ENCODE peak calls at places on chromosomes 11 and 22, in four cellular contexts. One of them, this sample, is unnamed.

GRCh38 chr11:94834931-94835330 is 66.8 kb downstream of the AMOTL1 start:
- DNase-seq in body of pancreas: no peak
- DNase-seq in heart right ventricle: no peak
- DNase-seq in AG09309: no peak
- DNase-seq in this sample: peak

GRCh38 chr11:125303186-125303585 is 138.6 kb downstream of the PKNOX2 start:
- DNase-seq in body of pancreas: no peak
- DNase-seq in heart right ventricle: no peak
- DNase-seq in AG09309: no peak
- DNase-seq in this sample: no peak

GRCh38 chr11:100637706-100638105 is 49.4 kb upstream of the ARHGAP42 start:
- DNase-seq in body of pancreas: no peak
- DNase-seq in heart right ventricle: no peak
- DNase-seq in AG09309: no peak
- DNase-seq in this sample: no peak

GRCh38 chr22:50059185-50059880 is 1.2 kb upstream of the TTLL8 start:
- DNase-seq in body of pancreas: no peak
- DNase-seq in heart right ventricle: no peak
- DNase-seq in AG09309: peak
- DNase-seq in this sample: peak

GRCh38 chr11:74670171-74670570 is 61.1 kb downstream of the CHRDL2 start:
- DNase-seq in body of pancreas: no peak
- DNase-seq in heart right ventricle: no peak
- DNase-seq in AG09309: no peak
- DNase-seq in this sample: no peak

GRCh38 chr22:46537221-46537945 is at the start of gene CELSR1:
- DNase-seq in body of pancreas: peak
- DNase-seq in heart right ventricle: no peak
- DNase-seq in AG09309: no peak
- DNase-seq in this sample: no peak

GRCh38 chr11:19088791-19089190 is 28.2 kb upstream of the ZDHHC13 start:
- DNase-seq in body of pancreas: no peak
- DNase-seq in heart right ventricle: no peak
- DNase-seq in AG09309: no peak
- DNase-seq in this sample: no peak

GRCh38 chr11:69959461-69959860 is 118.7 kb upstream of the ANO1 start:
- DNase-seq in body of pancreas: no peak
- DNase-seq in heart right ventricle: no peak
- DNase-seq in AG09309: no peak
- DNase-seq in this sample: no peak

GRCh38 chr11:77705195-77705876 is 67.7 kb upstream of the CLNS1A start:
- DNase-seq in body of pancreas: no peak
- DNase-seq in heart right ventricle: no peak
- DNase-seq in AG09309: no peak
- DNase-seq in this sample: peak

GRCh38 chr11:129374993-129375721 is 491 bp upstream of the BARX2 start:
- DNase-seq in body of pancreas: peak
- DNase-seq in heart right ventricle: no peak
- DNase-seq in AG09309: no peak
- DNase-seq in this sample: no peak

GRCh38 chr11:68503281-68503687 is 42.7 kb downstream of the PPP6R3 start:
- DNase-seq in body of pancreas: no peak
- DNase-seq in heart right ventricle: no peak
- DNase-seq in AG09309: no peak
- DNase-seq in this sample: peak

GRCh38 chr11:19864141-19865120 is 151.8 kb downstream of the NAV2 start:
- DNase-seq in body of pancreas: peak
- DNase-seq in heart right ventricle: no peak
- DNase-seq in AG09309: no peak
- DNase-seq in this sample: no peak

GRCh38 chr22:41285441-41285819 is 557 bp downstream of the RANGAP1 start:
- DNase-seq in body of pancreas: peak
- DNase-seq in heart right ventricle: peak
- DNase-seq in AG09309: no peak
- DNase-seq in this sample: peak

GRCh38 chr22:22948651-22949611 is 61.3 kb downstream of the IGLL5 start:
- DNase-seq in body of pancreas: no peak
- DNase-seq in heart right ventricle: no peak
- DNase-seq in AG09309: peak
- DNase-seq in this sample: peak

GRCh38 chr22:19974233-19974861 is 32.7 kb upstream of the TXNRD2 start:
- DNase-seq in body of pancreas: peak
- DNase-seq in heart right ventricle: no peak
- DNase-seq in AG09309: no peak
- DNase-seq in this sample: peak

GRCh38 chr11:70333206-70333605 is 62.7 kb downstream of the PPFIA1 start:
- DNase-seq in body of pancreas: no peak
- DNase-seq in heart right ventricle: no peak
- DNase-seq in AG09309: no peak
- DNase-seq in this sample: peak

GRCh38 chr11:65572356-65573043 is at the start of gene FAM89B:
- DNase-seq in body of pancreas: peak
- DNase-seq in heart right ventricle: peak
- DNase-seq in AG09309: no peak
- DNase-seq in this sample: peak

GRCh38 chr22:34808618-34809017 is 257.3 kb upstream of the ISX start:
- DNase-seq in body of pancreas: no peak
- DNase-seq in heart right ventricle: no peak
- DNase-seq in AG09309: no peak
- DNase-seq in this sample: no peak

GRCh38 chr22:45867118-45867905 is 109.7 kb downstream of the WNT7B start:
- DNase-seq in body of pancreas: peak
- DNase-seq in heart right ventricle: peak
- DNase-seq in AG09309: no peak
- DNase-seq in this sample: peak

GRCh38 chr11:73464347-73464746 is 88.1 kb downstream of the RELT start:
- DNase-seq in body of pancreas: no peak
- DNase-seq in heart right ventricle: no peak
- DNase-seq in AG09309: no peak
- DNase-seq in this sample: no peak

GRCh38 chr22:32723632-32724031 is 77.9 kb upstream of the TIMP3 start:
- DNase-seq in body of pancreas: peak
- DNase-seq in heart right ventricle: peak
- DNase-seq in AG09309: peak
- DNase-seq in this sample: peak

GRCh38 chr11:22566293-22566692 is 59.3 kb downstream of the FANCF start:
- DNase-seq in body of pancreas: no peak
- DNase-seq in heart right ventricle: no peak
- DNase-seq in AG09309: no peak
- DNase-seq in this sample: no peak

GRCh38 chr11:131624526-131624925 is 254.1 kb downstream of the NTM start:
- DNase-seq in body of pancreas: no peak
- DNase-seq in heart right ventricle: no peak
- DNase-seq in AG09309: no peak
- DNase-seq in this sample: peak

GRCh38 chr22:40244586-40244985 is 66.9 kb downstream of the TNRC6B start:
- DNase-seq in body of pancreas: no peak
- DNase-seq in heart right ventricle: no peak
- DNase-seq in AG09309: no peak
- DNase-seq in this sample: no peak

GRCh38 chr11:35151896-35152295 is 12.9 kb downstream of the CD44 start:
- DNase-seq in body of pancreas: no peak
- DNase-seq in heart right ventricle: no peak
- DNase-seq in AG09309: no peak
- DNase-seq in this sample: no peak

GRCh38 chr22:25212337-25212736 is 7.1 kb upstream of the CRYBB2 start:
- DNase-seq in body of pancreas: no peak
- DNase-seq in heart right ventricle: no peak
- DNase-seq in AG09309: no peak
- DNase-seq in this sample: no peak

GRCh38 chr11:8337396-8337795 is 73.7 kb upstream of the LMO1 start:
- DNase-seq in body of pancreas: no peak
- DNase-seq in heart right ventricle: no peak
- DNase-seq in AG09309: no peak
- DNase-seq in this sample: no peak

GRCh38 chr22:30728829-30729228 is 34.2 kb downstream of the OSBP2 start:
- DNase-seq in body of pancreas: no peak
- DNase-seq in heart right ventricle: no peak
- DNase-seq in AG09309: no peak
- DNase-seq in this sample: no peak

GRCh38 chr11:70265341-70265740 is 5.1 kb upstream of the PPFIA1 start:
- DNase-seq in body of pancreas: no peak
- DNase-seq in heart right ventricle: no peak
- DNase-seq in AG09309: no peak
- DNase-seq in this sample: no peak

GRCh38 chr22:46561435-46561905 is 24.1 kb upstream of the CELSR1 start:
- DNase-seq in body of pancreas: no peak
- DNase-seq in heart right ventricle: no peak
- DNase-seq in AG09309: no peak
- DNase-seq in this sample: peak

GRCh38 chr11:69327741-69328191 is 33.8 kb downstream of the MYEOV start:
- DNase-seq in body of pancreas: no peak
- DNase-seq in heart right ventricle: no peak
- DNase-seq in AG09309: no peak
- DNase-seq in this sample: no peak

GRCh38 chr22:50597097-50597496 is 3.5 kb upstream of the MAPK8IP2 start:
- DNase-seq in body of pancreas: no peak
- DNase-seq in heart right ventricle: no peak
- DNase-seq in AG09309: no peak
- DNase-seq in this sample: no peak

GRCh38 chr11:23320131-23320530 is 459.9 kb upstream of the CCDC179 start:
- DNase-seq in body of pancreas: no peak
- DNase-seq in heart right ventricle: no peak
- DNase-seq in AG09309: no peak
- DNase-seq in this sample: no peak

GRCh38 chr11:126357055-126357962 is 1.8 kb downstream of the ST3GAL4 start:
- DNase-seq in body of pancreas: no peak
- DNase-seq in heart right ventricle: no peak
- DNase-seq in AG09309: no peak
- DNase-seq in this sample: no peak

GRCh38 chr11:119533931-119534694 is 111.1 kb upstream of the THY1 start:
- DNase-seq in body of pancreas: peak
- DNase-seq in heart right ventricle: peak
- DNase-seq in AG09309: no peak
- DNase-seq in this sample: peak

GRCh38 chr22:39356464-39356863 is 6.7 kb downstream of the SYNGR1 start:
- DNase-seq in body of pancreas: no peak
- DNase-seq in heart right ventricle: no peak
- DNase-seq in AG09309: no peak
- DNase-seq in this sample: no peak

GRCh38 chr11:46743693-46744339 is 24.8 kb downstream of the F2 start:
- DNase-seq in body of pancreas: no peak
- DNase-seq in heart right ventricle: no peak
- DNase-seq in AG09309: no peak
- DNase-seq in this sample: no peak

GRCh38 chr11:112453601-112454577 is 193.2 kb upstream of the PLET1 start:
- DNase-seq in body of pancreas: peak
- DNase-seq in heart right ventricle: peak
- DNase-seq in AG09309: no peak
- DNase-seq in this sample: peak

GRCh38 chr11:68775951-68776388 is 24.6 kb upstream of the TESMIN start:
- DNase-seq in body of pancreas: no peak
- DNase-seq in heart right ventricle: no peak
- DNase-seq in AG09309: no peak
- DNase-seq in this sample: no peak

GRCh38 chr22:48239461-48240164 is 1477.2 kb downstream of the TBC1D22A start:
- DNase-seq in body of pancreas: no peak
- DNase-seq in heart right ventricle: no peak
- DNase-seq in AG09309: no peak
- DNase-seq in this sample: no peak
- H3K4me3 ChIP-seq in body of pancreas: no peak
- H3K4me3 ChIP-seq in heart right ventricle: no peak
- H3K4me3 ChIP-seq in AG09309: no peak
- H3K4me3 ChIP-seq in this sample: no peak

GRCh38 chr11:118259138-118259537 is 5.0 kb downstream of the MPZL2 start:
- DNase-seq in body of pancreas: no peak
- DNase-seq in heart right ventricle: no peak
- DNase-seq in AG09309: no peak
- DNase-seq in this sample: no peak

GRCh38 chr11:118263694-118264567 is at the start of gene MPZL2:
- DNase-seq in body of pancreas: peak
- DNase-seq in heart right ventricle: no peak
- DNase-seq in AG09309: no peak
- DNase-seq in this sample: no peak

GRCh38 chr11:118263109-118263508 is 988 bp downstream of the MPZL2 start:
- DNase-seq in body of pancreas: peak
- DNase-seq in heart right ventricle: no peak
- DNase-seq in AG09309: no peak
- DNase-seq in this sample: no peak

GRCh38 chr11:118260353-118260752 is 3.7 kb downstream of the MPZL2 start:
- DNase-seq in body of pancreas: no peak
- DNase-seq in heart right ventricle: no peak
- DNase-seq in AG09309: no peak
- DNase-seq in this sample: no peak

GRCh38 chr11:118258410-118258809 is 5.7 kb downstream of the MPZL2 start:
- DNase-seq in body of pancreas: no peak
- DNase-seq in heart right ventricle: no peak
- DNase-seq in AG09309: no peak
- DNase-seq in this sample: peak
- TF ChIP-seq CTCF in body of pancreas: no peak
- TF ChIP-seq CTCF in heart right ventricle: peak
- TF ChIP-seq CTCF in AG09309: peak
- TF ChIP-seq CTCF in this sample: peak

GRCh38 chr11:121465709-121466062 is 12.9 kb upstream of the SORL1-AS1 start:
- DNase-seq in body of pancreas: no peak
- DNase-seq in heart right ventricle: no peak
- DNase-seq in AG09309: no peak
- DNase-seq in this sample: no peak
- H3K4me3 ChIP-seq in body of pancreas: no peak
- H3K4me3 ChIP-seq in heart right ventricle: no peak
- H3K4me3 ChIP-seq in AG09309: no peak
- H3K4me3 ChIP-seq in this sample: no peak

GRCh38 chr22:29030016-29030617 is 31.5 kb downstream of the C22orf31 start:
- DNase-seq in body of pancreas: peak
- DNase-seq in heart right ventricle: no peak
- DNase-seq in AG09309: peak
- DNase-seq in this sample: peak

GRCh38 chr22:29030618-29031235 is 30.9 kb downstream of the C22orf31 start:
- DNase-seq in body of pancreas: peak
- DNase-seq in heart right ventricle: peak
- DNase-seq in AG09309: peak
- DNase-seq in this sample: peak

GRCh38 chr22:29031236-29031982 is 30.2 kb downstream of the C22orf31 start:
- DNase-seq in body of pancreas: peak
- DNase-seq in heart right ventricle: peak
- DNase-seq in AG09309: peak
- DNase-seq in this sample: peak

GRCh38 chr22:29032584-29032983 is 29.0 kb downstream of the C22orf31 start:
- DNase-seq in body of pancreas: peak
- DNase-seq in heart right ventricle: no peak
- DNase-seq in AG09309: no peak
- DNase-seq in this sample: peak

GRCh38 chr22:29032014-29032475 is 29.6 kb downstream of the C22orf31 start:
- DNase-seq in body of pancreas: peak
- DNase-seq in heart right ventricle: no peak
- DNase-seq in AG09309: no peak
- DNase-seq in this sample: no peak
- TF ChIP-seq CTCF in body of pancreas: no peak
- TF ChIP-seq CTCF in heart right ventricle: no peak
- TF ChIP-seq CTCF in AG09309: no peak
- TF ChIP-seq CTCF in this sample: peak